ENCODE peak calls at places on chromosomes 2 and 18, in eight cellular contexts. R is AML-193; C is NCI-H1417 treated with DMSO at 0.1 percent for 48 hours; F is CD8-positive, alpha-beta T cell; D is activated T-helper 1 cell treated with anti-CD3 and anti-CD28 coated beads, Interleukin-2, amount 50 U/mL, for 16 hours; L is neuronal stem cell; S is GM10248; U is ELR. B is an unnamed sample.

GRCh38 chr18:28725876-28726275 is 548.9 kb upstream of the CDH2 start:
- DNase-seq in R (no peak), C (no peak), F (no peak), D (no peak), L (no peak), S (no peak), U (peak), B (no peak)

GRCh38 chr18:44943201-44943881 is 262.7 kb downstream of the SETBP1 start:
- DNase-seq in R (no peak), C (no peak), F (no peak), D (no peak), L (no peak), S (no peak), U (no peak), B (peak)

GRCh38 chr18:64017870-64018269 is 48.0 kb downstream of the SERPINB8 start:
- DNase-seq in R (peak), C (peak), F (no peak), D (no peak), L (peak), S (no peak), U (peak), B (peak)

GRCh38 chr2:136141510-136142154 is 23.7 kb upstream of the CXCR4 start:
- DNase-seq in R (peak), C (peak), F (no peak), D (no peak), L (no peak), S (no peak), U (no peak), B (peak)

GRCh38 chr2:238863231-238863630 is 15.3 kb downstream of the TWIST2 start:
- DNase-seq in R (no peak), C (no peak), F (no peak), D (no peak), L (no peak), S (no peak), U (peak), B (no peak)

GRCh38 chr2:196718394-196718793 is 78.9 kb downstream of the CCDC150 start:
- DNase-seq in R (no peak), C (no peak), F (no peak), D (no peak), L (no peak), S (no peak), U (no peak), B (no peak)

GRCh38 chr2:191846787-191847620 is at the start of gene CAVIN2:
- DNase-seq in R (no peak), C (no peak), F (no peak), D (no peak), L (no peak), S (no peak), U (peak), B (peak)

GRCh38 chr18:6557052-6557451 is 142.3 kb upstream of the L3MBTL4 start:
- DNase-seq in R (no peak), C (no peak), F (no peak), D (no peak), L (peak), S (no peak), U (no peak), B (peak)

GRCh38 chr2:34910018-34910417 is 1310.9 kb upstream of the FAM98A start:
- DNase-seq in R (no peak), C (no peak), F (no peak), D (no peak), L (no peak), S (no peak), U (no peak), B (no peak)

GRCh38 chr18:27656167-27656778 is 471.2 kb upstream of the CHST9 start:
- DNase-seq in R (no peak), C (no peak), F (no peak), D (no peak), L (no peak), S (no peak), U (peak), B (no peak)

GRCh38 chr2:239751719-239752355 is 273.3 kb downstream of the NDUFA10 start:
- DNase-seq in R (no peak), C (no peak), F (no peak), D (no peak), L (no peak), S (no peak), U (no peak), B (no peak)

GRCh38 chr2:217941339-217941738 is 61.5 kb downstream of the TNS1 start:
- DNase-seq in R (no peak), C (no peak), F (no peak), D (no peak), L (no peak), S (no peak), U (no peak), B (no peak)